ENCODE peak calls at places on chromosome 2, in seven cellular contexts. One of them, this sample, is unnamed.

GRCh38 chr2:202084265-202084664 is 11.2 kb downstream of the KIAA2012 start:
- DNase-seq in frontal cortex: peak; percentile 14
- DNase-seq in stimulated activated CD8-positive, alpha-beta memory T cell treated with anti-CD3 and anti-CD28 coated beads, Interleukin-4, amount 100 ng/mL, for 48 hours: no peak
- DNase-seq in NCI-H146: no peak
- DNase-seq in islet precursor cell: peak; percentile 92
- DNase-seq in EL: peak; percentile 8
- DNase-seq in Right ventricle myocardium superior: no peak
- DNase-seq in this sample: peak; percentile 12

GRCh38 chr2:120454993-120455789 is 109.3 kb downstream of the INHBB start:
- DNase-seq in EL: peak; percentile 40
- DNase-seq in islet precursor cell: no peak
- DNase-seq in NCI-H146: no peak
- DNase-seq in stimulated activated CD8-positive, alpha-beta memory T cell treated with anti-CD3 and anti-CD28 coated beads, Interleukin-4, amount 100 ng/mL, for 48 hours: no peak
- DNase-seq in Right ventricle myocardium superior: no peak
- DNase-seq in frontal cortex: no peak
- DNase-seq in this sample: peak; percentile 54

GRCh38 chr2:45990131-45990530 is 307.1 kb upstream of the EPAS1 start:
- DNase-seq in Right ventricle myocardium superior: no peak
- DNase-seq in islet precursor cell: peak; percentile 35
- DNase-seq in stimulated activated CD8-positive, alpha-beta memory T cell treated with anti-CD3 and anti-CD28 coated beads, Interleukin-4, amount 100 ng/mL, for 48 hours: no peak
- DNase-seq in frontal cortex: no peak
- DNase-seq in NCI-H146: no peak
- DNase-seq in EL: no peak
- DNase-seq in this sample: no peak

GRCh38 chr2:74930811-74931486 is 27.5 kb upstream of the POLE4 start:
- DNase-seq in stimulated activated CD8-positive, alpha-beta memory T cell treated with anti-CD3 and anti-CD28 coated beads, Interleukin-4, amount 100 ng/mL, for 48 hours: no peak
- DNase-seq in frontal cortex: no peak
- DNase-seq in EL: peak; percentile 62
- DNase-seq in islet precursor cell: no peak
- DNase-seq in Right ventricle myocardium superior: no peak
- DNase-seq in NCI-H146: no peak
- DNase-seq in this sample: no peak

GRCh38 chr2:127098711-127099110 is 8.2 kb downstream of the BIN1 start:
- DNase-seq in stimulated activated CD8-positive, alpha-beta memory T cell treated with anti-CD3 and anti-CD28 coated beads, Interleukin-4, amount 100 ng/mL, for 48 hours: no peak
- DNase-seq in islet precursor cell: no peak
- DNase-seq in EL: no peak
- DNase-seq in Right ventricle myocardium superior: peak; percentile 29
- DNase-seq in NCI-H146: no peak
- DNase-seq in frontal cortex: no peak
- DNase-seq in this sample: no peak

GRCh38 chr2:240411261-240412160 is 24.0 kb upstream of the GPC1 start:
- DNase-seq in stimulated activated CD8-positive, alpha-beta memory T cell treated with anti-CD3 and anti-CD28 coated beads, Interleukin-4, amount 100 ng/mL, for 48 hours: no peak
- DNase-seq in Right ventricle myocardium superior: peak; percentile 10
- DNase-seq in NCI-H146: no peak
- DNase-seq in frontal cortex: no peak
- DNase-seq in islet precursor cell: peak; percentile 27
- DNase-seq in EL: no peak
- DNase-seq in this sample: no peak

GRCh38 chr2:55048514-55048924 is 1.7 kb downstream of the RTN4 start:
- DNase-seq in NCI-H146: peak; percentile 8
- DNase-seq in frontal cortex: no peak
- DNase-seq in islet precursor cell: no peak
- DNase-seq in Right ventricle myocardium superior: no peak
- DNase-seq in stimulated activated CD8-positive, alpha-beta memory T cell treated with anti-CD3 and anti-CD28 coated beads, Interleukin-4, amount 100 ng/mL, for 48 hours: no peak
- DNase-seq in EL: peak; percentile 51
- DNase-seq in this sample: peak; percentile 55

GRCh38 chr2:23385748-23386421 is 906 bp downstream of the KLHL29 start:
- DNase-seq in Right ventricle myocardium superior: no peak
- DNase-seq in islet precursor cell: no peak
- DNase-seq in frontal cortex: peak; percentile 32
- DNase-seq in stimulated activated CD8-positive, alpha-beta memory T cell treated with anti-CD3 and anti-CD28 coated beads, Interleukin-4, amount 100 ng/mL, for 48 hours: no peak
- DNase-seq in NCI-H146: peak; percentile 58
- DNase-seq in EL: peak; percentile 45
- DNase-seq in this sample: peak; percentile 22

GRCh38 chr2:56465491-56465890 is 281.7 kb downstream of the CCDC85A start:
- DNase-seq in Right ventricle myocardium superior: no peak
- DNase-seq in stimulated activated CD8-positive, alpha-beta memory T cell treated with anti-CD3 and anti-CD28 coated beads, Interleukin-4, amount 100 ng/mL, for 48 hours: no peak
- DNase-seq in NCI-H146: no peak
- DNase-seq in EL: peak; percentile 44
- DNase-seq in frontal cortex: no peak
- DNase-seq in islet precursor cell: no peak
- DNase-seq in this sample: peak; percentile 46

GRCh38 chr2:167637726-167638125 is 609.7 kb downstream of the STK39 start:
- DNase-seq in stimulated activated CD8-positive, alpha-beta memory T cell treated with anti-CD3 and anti-CD28 coated beads, Interleukin-4, amount 100 ng/mL, for 48 hours: no peak
- DNase-seq in NCI-H146: no peak
- DNase-seq in Right ventricle myocardium superior: no peak
- DNase-seq in islet precursor cell: no peak
- DNase-seq in frontal cortex: no peak
- DNase-seq in EL: no peak
- DNase-seq in this sample: no peak

GRCh38 chr2:37658682-37659081 is 12.8 kb downstream of the CDC42EP3 start:
- DNase-seq in islet precursor cell: peak; percentile 38
- DNase-seq in EL: no peak
- DNase-seq in stimulated activated CD8-positive, alpha-beta memory T cell treated with anti-CD3 and anti-CD28 coated beads, Interleukin-4, amount 100 ng/mL, for 48 hours: no peak
- DNase-seq in frontal cortex: no peak
- DNase-seq in Right ventricle myocardium superior: no peak
- DNase-seq in NCI-H146: no peak
- DNase-seq in this sample: no peak

GRCh38 chr2:149050188-149050587 is 11.7 kb downstream of the LYPD6B start:
- DNase-seq in frontal cortex: no peak
- DNase-seq in islet precursor cell: no peak
- DNase-seq in EL: peak; percentile 65
- DNase-seq in stimulated activated CD8-positive, alpha-beta memory T cell treated with anti-CD3 and anti-CD28 coated beads, Interleukin-4, amount 100 ng/mL, for 48 hours: no peak
- DNase-seq in Right ventricle myocardium superior: no peak
- DNase-seq in NCI-H146: no peak
- DNase-seq in this sample: peak; percentile 49

GRCh38 chr2:168320267-168320666 is 72.9 kb upstream of the STK39 start:
- DNase-seq in EL: no peak
- DNase-seq in islet precursor cell: no peak
- DNase-seq in stimulated activated CD8-positive, alpha-beta memory T cell treated with anti-CD3 and anti-CD28 coated beads, Interleukin-4, amount 100 ng/mL, for 48 hours: no peak
- DNase-seq in frontal cortex: no peak
- DNase-seq in Right ventricle myocardium superior: no peak
- DNase-seq in NCI-H146: no peak
- DNase-seq in this sample: no peak

GRCh38 chr2:207296265-207296948 is 130.7 kb upstream of the KLF7 start:
- DNase-seq in NCI-H146: no peak
- DNase-seq in stimulated activated CD8-positive, alpha-beta memory T cell treated with anti-CD3 and anti-CD28 coated beads, Interleukin-4, amount 100 ng/mL, for 48 hours: no peak
- DNase-seq in frontal cortex: no peak
- DNase-seq in EL: no peak
- DNase-seq in islet precursor cell: no peak
- DNase-seq in Right ventricle myocardium superior: no peak
- DNase-seq in this sample: no peak

GRCh38 chr2:234495076-234495800 is 1.6 kb downstream of the ARL4C start:
- DNase-seq in stimulated activated CD8-positive, alpha-beta memory T cell treated with anti-CD3 and anti-CD28 coated beads, Interleukin-4, amount 100 ng/mL, for 48 hours: no peak
- DNase-seq in islet precursor cell: no peak
- DNase-seq in NCI-H146: peak; percentile 40
- DNase-seq in Right ventricle myocardium superior: no peak
- DNase-seq in frontal cortex: no peak
- DNase-seq in EL: peak; percentile 30
- DNase-seq in this sample: peak; percentile 23

GRCh38 chr2:161488131-161488699 is 72.1 kb downstream of the TBR1 start:
- DNase-seq in stimulated activated CD8-positive, alpha-beta memory T cell treated with anti-CD3 and anti-CD28 coated beads, Interleukin-4, amount 100 ng/mL, for 48 hours: no peak
- DNase-seq in Right ventricle myocardium superior: no peak
- DNase-seq in EL: no peak
- DNase-seq in NCI-H146: no peak
- DNase-seq in frontal cortex: no peak
- DNase-seq in islet precursor cell: no peak
- DNase-seq in this sample: no peak

GRCh38 chr2:131413148-131413747 is 49.3 kb upstream of the RAB6D start:
- DNase-seq in NCI-H146: peak; percentile 43
- DNase-seq in islet precursor cell: no peak
- DNase-seq in frontal cortex: peak; percentile 50
- DNase-seq in Right ventricle myocardium superior: no peak
- DNase-seq in stimulated activated CD8-positive, alpha-beta memory T cell treated with anti-CD3 and anti-CD28 coated beads, Interleukin-4, amount 100 ng/mL, for 48 hours: no peak
- DNase-seq in EL: peak; percentile 51
- DNase-seq in this sample: peak; percentile 49

GRCh38 chr2:118832071-118832790 is 15.2 kb downstream of the EN1 start:
- DNase-seq in frontal cortex: no peak
- DNase-seq in EL: no peak
- DNase-seq in stimulated activated CD8-positive, alpha-beta memory T cell treated with anti-CD3 and anti-CD28 coated beads, Interleukin-4, amount 100 ng/mL, for 48 hours: no peak
- DNase-seq in Right ventricle myocardium superior: no peak
- DNase-seq in islet precursor cell: no peak
- DNase-seq in NCI-H146: no peak
- DNase-seq in this sample: no peak

GRCh38 chr2:15728247-15728721 is 136.6 kb downstream of the DDX1 start:
- DNase-seq in islet precursor cell: peak; percentile 37
- DNase-seq in frontal cortex: no peak
- DNase-seq in NCI-H146: no peak
- DNase-seq in EL: no peak
- DNase-seq in stimulated activated CD8-positive, alpha-beta memory T cell treated with anti-CD3 and anti-CD28 coated beads, Interleukin-4, amount 100 ng/mL, for 48 hours: no peak
- DNase-seq in Right ventricle myocardium superior: no peak
- DNase-seq in this sample: no peak

GRCh38 chr2:149420053-149420963 is 89.9 kb downstream of the LYPD6 start:
- DNase-seq in islet precursor cell: no peak
- DNase-seq in EL: no peak
- DNase-seq in NCI-H146: no peak
- DNase-seq in stimulated activated CD8-positive, alpha-beta memory T cell treated with anti-CD3 and anti-CD28 coated beads, Interleukin-4, amount 100 ng/mL, for 48 hours: no peak
- DNase-seq in Right ventricle myocardium superior: no peak
- DNase-seq in frontal cortex: no peak
- DNase-seq in this sample: no peak

GRCh38 chr2:5482929-5483331 is 209.3 kb upstream of the SOX11 start:
- DNase-seq in Right ventricle myocardium superior: no peak
- DNase-seq in NCI-H146: no peak
- DNase-seq in islet precursor cell: peak; percentile 68
- DNase-seq in EL: no peak
- DNase-seq in frontal cortex: no peak
- DNase-seq in stimulated activated CD8-positive, alpha-beta memory T cell treated with anti-CD3 and anti-CD28 coated beads, Interleukin-4, amount 100 ng/mL, for 48 hours: no peak
- DNase-seq in this sample: no peak

GRCh38 chr2:215601990-215602721 is 166.3 kb upstream of the FN1 start:
- DNase-seq in EL: peak; percentile 77
- DNase-seq in NCI-H146: no peak
- DNase-seq in frontal cortex: no peak
- DNase-seq in stimulated activated CD8-positive, alpha-beta memory T cell treated with anti-CD3 and anti-CD28 coated beads, Interleukin-4, amount 100 ng/mL, for 48 hours: no peak
- DNase-seq in Right ventricle myocardium superior: no peak
- DNase-seq in islet precursor cell: no peak
- DNase-seq in this sample: peak; percentile 58

GRCh38 chr2:48414980-48415764 is 114.8 kb upstream of the STON1 start:
- DNase-seq in EL: peak; percentile 5
- DNase-seq in frontal cortex: peak; percentile 46
- DNase-seq in islet precursor cell: peak; percentile 60
- DNase-seq in NCI-H146: peak; percentile 43
- DNase-seq in stimulated activated CD8-positive, alpha-beta memory T cell treated with anti-CD3 and anti-CD28 coated beads, Interleukin-4, amount 100 ng/mL, for 48 hours: no peak
- DNase-seq in Right ventricle myocardium superior: no peak
- DNase-seq in this sample: peak; percentile 84

GRCh38 chr2:174634130-174635014 is 36.8 kb upstream of the WIPF1 start:
- DNase-seq in Right ventricle myocardium superior: no peak
- DNase-seq in stimulated activated CD8-positive, alpha-beta memory T cell treated with anti-CD3 and anti-CD28 coated beads, Interleukin-4, amount 100 ng/mL, for 48 hours: peak; percentile 63
- DNase-seq in EL: peak; percentile 32
- DNase-seq in NCI-H146: no peak
- DNase-seq in frontal cortex: no peak
- DNase-seq in islet precursor cell: no peak
- DNase-seq in this sample: no peak

GRCh38 chr2:198066597-198066996 is 262.2 kb downstream of the PLCL1 start:
- DNase-seq in Right ventricle myocardium superior: no peak
- DNase-seq in stimulated activated CD8-positive, alpha-beta memory T cell treated with anti-CD3 and anti-CD28 coated beads, Interleukin-4, amount 100 ng/mL, for 48 hours: no peak
- DNase-seq in frontal cortex: no peak
- DNase-seq in NCI-H146: no peak
- DNase-seq in EL: no peak
- DNase-seq in islet precursor cell: no peak
- DNase-seq in this sample: no peak

GRCh38 chr2:82848285-82848684 is 1610.8 kb downstream of the SUCLG1 start:
- DNase-seq in NCI-H146: no peak
- DNase-seq in islet precursor cell: no peak
- DNase-seq in frontal cortex: no peak
- DNase-seq in EL: no peak
- DNase-seq in Right ventricle myocardium superior: no peak
- DNase-seq in stimulated activated CD8-positive, alpha-beta memory T cell treated with anti-CD3 and anti-CD28 coated beads, Interleukin-4, amount 100 ng/mL, for 48 hours: no peak
- DNase-seq in this sample: no peak

GRCh38 chr2:36493221-36493620 is 104.7 kb downstream of the FEZ2 start:
- DNase-seq in Right ventricle myocardium superior: no peak
- DNase-seq in stimulated activated CD8-positive, alpha-beta memory T cell treated with anti-CD3 and anti-CD28 coated beads, Interleukin-4, amount 100 ng/mL, for 48 hours: no peak
- DNase-seq in islet precursor cell: peak; percentile 77
- DNase-seq in EL: no peak
- DNase-seq in NCI-H146: no peak
- DNase-seq in frontal cortex: no peak
- DNase-seq in this sample: no peak

GRCh38 chr2:224039080-224039769 is at the start of gene SERPINE2:
- DNase-seq in NCI-H146: peak; percentile 52
- DNase-seq in frontal cortex: peak; percentile 80
- DNase-seq in EL: peak; percentile 80
- DNase-seq in stimulated activated CD8-positive, alpha-beta memory T cell treated with anti-CD3 and anti-CD28 coated beads, Interleukin-4, amount 100 ng/mL, for 48 hours: peak; percentile 65
- DNase-seq in Right ventricle myocardium superior: peak; percentile 66
- DNase-seq in islet precursor cell: peak; percentile 90
- DNase-seq in this sample: peak; percentile 80

GRCh38 chr2:11784747-11785610 is 38.5 kb downstream of the LPIN1 start:
- DNase-seq in EL: peak; percentile 44
- DNase-seq in stimulated activated CD8-positive, alpha-beta memory T cell treated with anti-CD3 and anti-CD28 coated beads, Interleukin-4, amount 100 ng/mL, for 48 hours: peak; percentile 72
- DNase-seq in NCI-H146: no peak
- DNase-seq in frontal cortex: peak; percentile 80
- DNase-seq in islet precursor cell: peak; percentile 69
- DNase-seq in Right ventricle myocardium superior: no peak
- DNase-seq in this sample: no peak

GRCh38 chr2:46666044-46666662 is 186.8 kb downstream of the TMEM247 start:
- DNase-seq in frontal cortex: no peak
- DNase-seq in Right ventricle myocardium superior: peak; percentile 87
- DNase-seq in NCI-H146: no peak
- DNase-seq in EL: no peak
- DNase-seq in stimulated activated CD8-positive, alpha-beta memory T cell treated with anti-CD3 and anti-CD28 coated beads, Interleukin-4, amount 100 ng/mL, for 48 hours: no peak
- DNase-seq in islet precursor cell: no peak
- DNase-seq in this sample: no peak

GRCh38 chr2:207093234-207093633 is 72.5 kb downstream of the KLF7 start:
- DNase-seq in islet precursor cell: no peak
- DNase-seq in NCI-H146: no peak
- DNase-seq in Right ventricle myocardium superior: no peak
- DNase-seq in EL: no peak
- DNase-seq in frontal cortex: no peak
- DNase-seq in stimulated activated CD8-positive, alpha-beta memory T cell treated with anti-CD3 and anti-CD28 coated beads, Interleukin-4, amount 100 ng/mL, for 48 hours: no peak
- DNase-seq in this sample: no peak

This sample was measured in M059J.